ENCODE peak calls at places on chromosomes 4 and X, in four cellular contexts. C, I, K and Y are unnamed samples.

GRCh38 chrX:152958047-152958446 is 35.9 kb downstream of the PNMA5 start:
- DNase-seq in K (peak), I (no peak), C (peak), Y (no peak)

GRCh38 chr4:126318376-126318775 is 1003.6 kb downstream of the FAT4 start:
- DNase-seq in C (no peak), K (no peak), I (no peak), Y (no peak)

GRCh38 chr4:124389591-124389990 is 322.9 kb downstream of the ANKRD50 start:
- DNase-seq in I (no peak), K (no peak), C (peak), Y (no peak)

GRCh38 chrX:131703646-131704045 is 159.8 kb downstream of the OR13H1 start:
- DNase-seq in C (no peak), K (no peak), I (no peak), Y (no peak)

GRCh38 chrX:45502396-45502795 is 301.7 kb upstream of the DIPK2B start:
- DNase-seq in I (no peak), C (no peak), K (no peak), Y (no peak)

GRCh38 chr4:80202784-80203553 is 5.7 kb downstream of the PRDM8 start:
- DNase-seq in K (peak), I (no peak), C (no peak), Y (peak)

GRCh38 chr4:168607215-168607614 is 110.4 kb downstream of the PALLD start:
- DNase-seq in C (no peak), I (no peak), K (no peak), Y (no peak)

GRCh38 chrX:23392195-23392594 is 57.5 kb downstream of the PTCHD1 start:
- DNase-seq in I (no peak), K (no peak), C (no peak), Y (no peak)

GRCh38 chr4:174702974-174703478 is 126.0 kb downstream of the GLRA3 start:
- DNase-seq in I (no peak), C (no peak), K (peak), Y (no peak)

GRCh38 chr4:166435449-166435848 is 562.4 kb downstream of the TLL1 start:
- DNase-seq in I (no peak), K (no peak), C (peak), Y (no peak)

GRCh38 chr4:8015512-8015911 is 75.9 kb upstream of the AFAP1 start:
- DNase-seq in K (peak), C (peak), I (no peak), Y (no peak)

GRCh38 chrX:33908074-33908473 is 224.0 kb downstream of the FAM47A start:
- DNase-seq in C (no peak), I (no peak), K (peak), Y (no peak)

GRCh38 chr4:101793397-101793796 is 2.9 kb downstream of the BANK1 start:
- DNase-seq in C (no peak), K (no peak), I (no peak), Y (no peak)
- H3K27ac ChIP-seq in C (no peak), K (no peak), I (no peak), Y (no peak)

GRCh38 chr4:5045099-5045498 is 6.2 kb upstream of the STK32B start:
- DNase-seq in C (no peak), I (peak), K (peak), Y (peak)
- H3K27ac ChIP-seq in C (no peak), I (no peak), K (no peak), Y (no peak)

DNA sequence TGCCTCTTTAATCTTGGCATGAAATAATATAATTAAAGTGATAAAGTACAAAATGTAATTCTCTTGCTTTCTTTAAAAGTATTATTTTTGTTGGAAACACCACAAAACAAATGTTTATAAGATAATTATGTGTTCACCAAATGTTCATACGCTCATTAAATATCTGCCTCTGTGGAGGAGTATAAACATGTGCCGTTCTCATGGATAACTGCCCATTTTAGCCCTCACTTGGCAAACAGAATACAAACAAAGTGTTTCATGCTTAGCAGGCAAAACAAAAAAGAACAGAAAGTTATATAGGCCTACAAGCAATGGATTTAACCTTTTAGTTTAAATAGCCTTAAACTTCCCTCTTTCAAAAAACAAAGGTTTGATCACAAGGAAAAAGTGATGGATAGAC is 800.4 kb upstream of the DIAPH2 start:
- DNase-seq in I (no peak), C (no peak), K (no peak), Y (no peak)
- H3K27ac ChIP-seq in I (peak), C (no peak), K (no peak), Y (no peak)

DNA sequence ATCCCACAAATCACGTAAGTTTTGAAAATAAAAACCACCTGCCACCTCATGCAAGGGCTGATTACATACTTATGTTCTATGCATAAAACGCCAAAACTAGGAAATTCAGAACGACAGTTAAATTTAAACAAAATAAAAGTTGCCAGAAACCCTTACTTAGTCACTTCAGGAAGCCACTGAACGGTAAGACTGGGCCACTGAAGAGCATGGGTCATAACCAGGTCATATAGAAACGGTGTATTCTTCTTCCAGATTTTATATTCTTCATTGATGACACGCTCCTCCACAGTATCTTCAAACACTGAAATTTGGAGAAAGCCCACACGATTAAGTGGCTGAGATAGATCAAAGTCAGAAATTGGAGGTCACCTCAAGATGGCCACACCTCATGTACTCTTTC is 1.2 kb downstream of the RBBP7 start:
- DNase-seq in I (no peak), K (no peak), C (no peak), Y (no peak)
- H3K27ac ChIP-seq in I (peak), K (no peak), C (no peak), Y (no peak)

GRCh38 chr4:173700650-173701049 is 170.6 kb upstream of the HAND2 start:
- DNase-seq in I (no peak), K (peak), C (no peak), Y (no peak)
- H3K27ac ChIP-seq in I (no peak), K (no peak), C (no peak), Y (no peak)

GRCh38 chr4:67558493-67558892 is at the start of gene STAP1:
- DNase-seq in C (no peak), K (no peak), I (no peak), Y (no peak)
- H3K27ac ChIP-seq in C (no peak), K (no peak), I (no peak), Y (no peak)